ENCODE peak calls at places on chromosome 7, in nine cellular contexts. One of them, this sample, is unnamed. For H3K9me3, the result is how much of the 10 kb centered on the place peaks cover.

GRCh38 chr7:127702253-127702652 is 50.3 kb downstream of the SND1 start:
- DNase-seq in mammary epithelial cell: no peak
- DNase-seq in CD8-positive, alpha-beta T cell: no peak
- DNase-seq in spleen: no peak
- DNase-seq in mesenchymal stem cell: no peak
- DNase-seq in uterus: no peak
- DNase-seq in A549: no peak
- DNase-seq in H1: no peak
- DNase-seq in HAP-1: no peak
- DNase-seq in this sample: no peak

GRCh38 chr7:26182283-26182682 is 18.3 kb downstream of the HNRNPA2B1 start:
- DNase-seq in mammary epithelial cell: no peak
- DNase-seq in CD8-positive, alpha-beta T cell: no peak
- DNase-seq in spleen: no peak
- DNase-seq in mesenchymal stem cell: no peak
- DNase-seq in uterus: peak
- DNase-seq in A549: no peak
- DNase-seq in H1: no peak
- DNase-seq in HAP-1: no peak
- DNase-seq in this sample: peak

GRCh38 chr7:36021367-36021766 is 131.7 kb upstream of the EEPD1 start:
- DNase-seq in mammary epithelial cell: no peak
- DNase-seq in CD8-positive, alpha-beta T cell: no peak
- DNase-seq in spleen: no peak
- DNase-seq in mesenchymal stem cell: no peak
- DNase-seq in uterus: no peak
- DNase-seq in A549: peak
- DNase-seq in H1: no peak
- DNase-seq in HAP-1: peak
- DNase-seq in this sample: peak

GRCh38 chr7:113606325-113606724 is 312.5 kb downstream of the PPP1R3A start:
- DNase-seq in mammary epithelial cell: no peak
- DNase-seq in CD8-positive, alpha-beta T cell: no peak
- DNase-seq in spleen: no peak
- DNase-seq in mesenchymal stem cell: no peak
- DNase-seq in uterus: no peak
- DNase-seq in A549: no peak
- DNase-seq in H1: no peak
- DNase-seq in HAP-1: no peak
- DNase-seq in this sample: no peak

GRCh38 chr7:35450456-35450855 is 196.6 kb upstream of the TBX20 start:
- DNase-seq in mammary epithelial cell: no peak
- DNase-seq in CD8-positive, alpha-beta T cell: no peak
- DNase-seq in spleen: no peak
- DNase-seq in mesenchymal stem cell: no peak
- DNase-seq in uterus: no peak
- DNase-seq in A549: no peak
- DNase-seq in H1: no peak
- DNase-seq in HAP-1: no peak
- DNase-seq in this sample: no peak

GRCh38 chr7:114819629-114820362 is 102.1 kb upstream of the MDFIC start:
- DNase-seq in mammary epithelial cell: peak
- DNase-seq in CD8-positive, alpha-beta T cell: no peak
- DNase-seq in spleen: no peak
- DNase-seq in mesenchymal stem cell: peak
- DNase-seq in uterus: peak
- DNase-seq in A549: peak
- DNase-seq in H1: no peak
- DNase-seq in HAP-1: no peak
- DNase-seq in this sample: peak

GRCh38 chr7:87702326-87702725 is 74.1 kb downstream of the RUNDC3B start:
- DNase-seq in mammary epithelial cell: peak
- DNase-seq in CD8-positive, alpha-beta T cell: no peak
- DNase-seq in spleen: no peak
- DNase-seq in mesenchymal stem cell: no peak
- DNase-seq in uterus: no peak
- DNase-seq in A549: no peak
- DNase-seq in H1: no peak
- DNase-seq in HAP-1: no peak
- DNase-seq in this sample: peak

GRCh38 chr7:45881759-45882464 is 6.4 kb upstream of the IGFBP1 start:
- DNase-seq in mammary epithelial cell: peak
- DNase-seq in CD8-positive, alpha-beta T cell: no peak
- DNase-seq in spleen: no peak
- DNase-seq in mesenchymal stem cell: peak
- DNase-seq in uterus: no peak
- DNase-seq in A549: peak
- DNase-seq in H1: no peak
- DNase-seq in HAP-1: no peak
- DNase-seq in this sample: no peak

GRCh38 chr7:115707236-115707635 is 323.3 kb downstream of the TFEC start:
- DNase-seq in mammary epithelial cell: peak
- DNase-seq in CD8-positive, alpha-beta T cell: no peak
- DNase-seq in spleen: no peak
- DNase-seq in mesenchymal stem cell: peak
- DNase-seq in uterus: no peak
- DNase-seq in A549: peak
- DNase-seq in H1: peak
- DNase-seq in HAP-1: no peak
- DNase-seq in this sample: peak

GRCh38 chr7:63067897-63068585 is 930.6 kb upstream of the ZNF722 start:
- DNase-seq in mammary epithelial cell: no peak
- DNase-seq in CD8-positive, alpha-beta T cell: no peak
- DNase-seq in spleen: no peak
- DNase-seq in mesenchymal stem cell: no peak
- DNase-seq in uterus: no peak
- DNase-seq in A549: no peak
- DNase-seq in H1: no peak
- DNase-seq in HAP-1: no peak
- DNase-seq in this sample: peak

GRCh38 chr7:121329460-121330052 is 756 bp downstream of the WNT16 start:
- DNase-seq in mammary epithelial cell: peak
- DNase-seq in CD8-positive, alpha-beta T cell: no peak
- DNase-seq in spleen: peak
- DNase-seq in mesenchymal stem cell: no peak
- DNase-seq in uterus: no peak
- DNase-seq in A549: peak
- DNase-seq in H1: no peak
- DNase-seq in HAP-1: peak
- DNase-seq in this sample: no peak

GRCh38 chr7:151814400-151814914 is 62.5 kb downstream of the PRKAG2 start:
- DNase-seq in mammary epithelial cell: no peak
- DNase-seq in CD8-positive, alpha-beta T cell: no peak
- DNase-seq in spleen: no peak
- DNase-seq in mesenchymal stem cell: no peak
- DNase-seq in uterus: no peak
- DNase-seq in A549: no peak
- DNase-seq in H1: no peak
- DNase-seq in HAP-1: no peak
- DNase-seq in this sample: no peak

GRCh38 chr7:651032-651728 is 75.3 kb upstream of the DNAAF5 start:
- DNase-seq in mammary epithelial cell: peak
- DNase-seq in CD8-positive, alpha-beta T cell: no peak
- DNase-seq in spleen: no peak
- DNase-seq in mesenchymal stem cell: peak
- DNase-seq in uterus: no peak
- DNase-seq in A549: no peak
- DNase-seq in H1: no peak
- DNase-seq in HAP-1: no peak
- DNase-seq in this sample: no peak

GRCh38 chr7:27999829-28000228 is 180.8 kb downstream of the JAZF1 start:
- DNase-seq in mammary epithelial cell: peak
- DNase-seq in CD8-positive, alpha-beta T cell: no peak
- DNase-seq in spleen: no peak
- DNase-seq in mesenchymal stem cell: no peak
- DNase-seq in uterus: no peak
- DNase-seq in A549: no peak
- DNase-seq in H1: no peak
- DNase-seq in HAP-1: no peak
- DNase-seq in this sample: no peak

GRCh38 chr7:66206116-66206908 is 1.2 kb downstream of the TPST1 start:
- DNase-seq in mammary epithelial cell: no peak
- DNase-seq in CD8-positive, alpha-beta T cell: no peak
- DNase-seq in spleen: peak
- DNase-seq in mesenchymal stem cell: no peak
- DNase-seq in uterus: no peak
- DNase-seq in A549: no peak
- DNase-seq in H1: no peak
- DNase-seq in HAP-1: no peak
- DNase-seq in this sample: no peak

GRCh38 chr7:13845601-13846000 is 143.9 kb downstream of the ETV1 start:
- DNase-seq in mammary epithelial cell: no peak
- DNase-seq in CD8-positive, alpha-beta T cell: no peak
- DNase-seq in spleen: no peak
- DNase-seq in mesenchymal stem cell: no peak
- DNase-seq in uterus: no peak
- DNase-seq in A549: no peak
- DNase-seq in H1: no peak
- DNase-seq in HAP-1: no peak
- DNase-seq in this sample: no peak

GRCh38 chr7:79453558-79454324 is at the start of gene MAGI2:
- DNase-seq in mammary epithelial cell: peak
- DNase-seq in CD8-positive, alpha-beta T cell: no peak
- DNase-seq in spleen: peak
- DNase-seq in mesenchymal stem cell: peak
- DNase-seq in uterus: peak
- DNase-seq in A549: peak
- DNase-seq in H1: no peak
- DNase-seq in HAP-1: peak
- DNase-seq in this sample: no peak

GRCh38 chr7:28688651-28689050 is 269.5 kb downstream of the TRIL start:
- DNase-seq in mammary epithelial cell: peak
- DNase-seq in CD8-positive, alpha-beta T cell: no peak
- DNase-seq in spleen: no peak
- DNase-seq in mesenchymal stem cell: peak
- DNase-seq in uterus: no peak
- DNase-seq in A549: no peak
- DNase-seq in H1: no peak
- DNase-seq in HAP-1: no peak
- DNase-seq in this sample: peak

GRCh38 chr7:98719396-98719795 is 102.3 kb downstream of the NPTX2 start:
- DNase-seq in mammary epithelial cell: peak
- DNase-seq in CD8-positive, alpha-beta T cell: no peak
- DNase-seq in spleen: no peak
- DNase-seq in mesenchymal stem cell: no peak
- DNase-seq in uterus: no peak
- DNase-seq in A549: no peak
- DNase-seq in H1: no peak
- DNase-seq in HAP-1: no peak
- DNase-seq in this sample: peak

GRCh38 chr7:132418840-132419239 is 157.4 kb downstream of the PLXNA4 start:
- DNase-seq in mammary epithelial cell: no peak
- DNase-seq in CD8-positive, alpha-beta T cell: no peak
- DNase-seq in spleen: no peak
- DNase-seq in mesenchymal stem cell: no peak
- DNase-seq in uterus: no peak
- DNase-seq in A549: no peak
- DNase-seq in H1: no peak
- DNase-seq in HAP-1: no peak
- DNase-seq in this sample: no peak

GRCh38 chr7:89770156-89770555 is 384.1 kb upstream of the STEAP1 start:
- DNase-seq in mammary epithelial cell: no peak
- DNase-seq in CD8-positive, alpha-beta T cell: no peak
- DNase-seq in spleen: no peak
- DNase-seq in mesenchymal stem cell: no peak
- DNase-seq in uterus: no peak
- DNase-seq in A549: no peak
- DNase-seq in H1: no peak
- DNase-seq in HAP-1: no peak
- DNase-seq in this sample: no peak
- H3K9me3 ChIP-seq in mammary epithelial cell: under half
- H3K9me3 ChIP-seq in CD8-positive, alpha-beta T cell: under half
- H3K9me3 ChIP-seq in spleen: under half
- H3K9me3 ChIP-seq in mesenchymal stem cell: under half
- H3K9me3 ChIP-seq in uterus: under half
- H3K9me3 ChIP-seq in A549: under half
- H3K9me3 ChIP-seq in H1: under half
- H3K9me3 ChIP-seq in HAP-1: under half
- H3K9me3 ChIP-seq in this sample: under half

DNA sequence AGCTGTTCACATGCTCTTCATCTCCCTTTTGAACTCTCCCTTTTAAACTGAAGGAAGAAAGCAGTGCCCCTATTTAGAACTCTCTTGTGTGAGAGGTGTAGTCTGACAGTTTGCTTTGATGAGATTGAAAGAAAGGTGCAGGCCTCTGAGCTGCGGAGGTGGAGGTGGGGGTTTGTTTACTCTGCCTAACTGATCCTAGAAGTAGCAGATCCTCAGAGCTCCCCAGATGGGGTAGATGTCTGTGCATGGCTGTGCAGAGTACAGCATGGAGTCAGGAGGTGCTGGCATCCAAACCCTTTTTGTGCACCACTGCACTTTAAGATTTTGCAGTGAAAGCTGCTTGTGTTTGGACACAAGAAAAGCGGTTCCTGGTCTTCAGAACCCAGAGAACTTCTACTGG is 58.3 kb downstream of the MINDY4 start:
- DNase-seq in mammary epithelial cell: no peak
- DNase-seq in CD8-positive, alpha-beta T cell: no peak
- DNase-seq in spleen: no peak
- DNase-seq in mesenchymal stem cell: no peak
- DNase-seq in uterus: no peak
- DNase-seq in A549: no peak
- DNase-seq in H1: no peak
- DNase-seq in HAP-1: no peak
- DNase-seq in this sample: no peak
- H3K9me3 ChIP-seq in mammary epithelial cell: under half
- H3K9me3 ChIP-seq in CD8-positive, alpha-beta T cell: under half
- H3K9me3 ChIP-seq in spleen: under half
- H3K9me3 ChIP-seq in mesenchymal stem cell: under half
- H3K9me3 ChIP-seq in uterus: under half
- H3K9me3 ChIP-seq in A549: under half
- H3K9me3 ChIP-seq in H1: under half
- H3K9me3 ChIP-seq in HAP-1: under half
- H3K9me3 ChIP-seq in this sample: under half

GRCh38 chr7:64223366-64223765 is 4.9 kb upstream of the ZNF679 start:
- DNase-seq in mammary epithelial cell: no peak
- DNase-seq in CD8-positive, alpha-beta T cell: no peak
- DNase-seq in spleen: no peak
- DNase-seq in mesenchymal stem cell: no peak
- DNase-seq in uterus: no peak
- DNase-seq in A549: no peak
- DNase-seq in H1: no peak
- DNase-seq in HAP-1: no peak
- DNase-seq in this sample: no peak
- H3K9me3 ChIP-seq in mammary epithelial cell: under half
- H3K9me3 ChIP-seq in CD8-positive, alpha-beta T cell: under half
- H3K9me3 ChIP-seq in spleen: half or more
- H3K9me3 ChIP-seq in mesenchymal stem cell: half or more
- H3K9me3 ChIP-seq in uterus: under half
- H3K9me3 ChIP-seq in A549: under half
- H3K9me3 ChIP-seq in H1: half or more
- H3K9me3 ChIP-seq in HAP-1: under half
- H3K9me3 ChIP-seq in this sample: under half

DNA sequence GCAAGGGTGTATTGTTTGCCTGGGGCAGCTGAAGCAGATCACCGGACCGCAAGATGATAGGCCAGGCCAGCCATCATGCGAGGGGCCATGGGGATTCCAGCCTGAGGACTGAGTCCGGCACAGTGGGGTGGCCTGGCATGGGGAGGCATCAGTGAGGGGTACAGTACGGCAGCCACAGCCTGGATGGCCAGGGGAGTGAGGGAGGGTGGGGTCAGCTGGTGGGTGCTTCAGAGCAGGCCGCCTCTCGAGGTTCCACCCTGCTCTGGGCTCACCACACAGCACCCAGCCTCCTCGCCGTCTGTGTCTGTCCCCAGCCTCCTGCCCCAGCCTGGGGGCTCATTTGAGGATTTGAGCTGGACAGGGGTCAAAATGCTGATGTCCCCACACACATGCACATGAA is 508.5 kb upstream of the FOXK1 start:
- DNase-seq in mammary epithelial cell: no peak
- DNase-seq in CD8-positive, alpha-beta T cell: no peak
- DNase-seq in spleen: peak
- DNase-seq in mesenchymal stem cell: no peak
- DNase-seq in uterus: no peak
- DNase-seq in A549: no peak
- DNase-seq in H1: no peak
- DNase-seq in HAP-1: no peak
- DNase-seq in this sample: no peak
- H3K9me3 ChIP-seq in mammary epithelial cell: under half
- H3K9me3 ChIP-seq in CD8-positive, alpha-beta T cell: under half
- H3K9me3 ChIP-seq in spleen: under half
- H3K9me3 ChIP-seq in mesenchymal stem cell: under half
- H3K9me3 ChIP-seq in uterus: under half
- H3K9me3 ChIP-seq in A549: under half
- H3K9me3 ChIP-seq in H1: under half
- H3K9me3 ChIP-seq in HAP-1: under half
- H3K9me3 ChIP-seq in this sample: under half

This sample was measured in PC-3.